ENCODE peak calls at places on chromosomes 2 and 18, in nine cellular contexts. One of them, this sample, is unnamed.

GRCh38 chr2:48112911-48113687 is 206.8 kb upstream of the FBXO11 start:
- DNase-seq in T-cell: no peak
- DNase-seq in chondrocyte: no peak
- DNase-seq in NCI-H1417: no peak
- DNase-seq in SK-MEL-5: no peak
- DNase-seq in central memory CD4-positive, alpha-beta T cell: no peak
- DNase-seq in GOT3: no peak
- DNase-seq in activated CD8-positive, alpha-beta memory T cell treated with anti-CD3 and anti-CD28 coated beads, Interleukin-2, amount 50 U/mL, for 48 hours: no peak
- DNase-seq in Right ventricle myocardium superior: no peak
- DNase-seq in this sample: no peak

GRCh38 chr2:200300650-200301314 is 5.7 kb upstream of the SPATS2L start:
- DNase-seq in chondrocyte: no peak
- DNase-seq in NCI-H1417: no peak
- DNase-seq in Right ventricle myocardium superior: peak
- DNase-seq in GOT3: no peak
- DNase-seq in SK-MEL-5: no peak
- DNase-seq in activated CD8-positive, alpha-beta memory T cell treated with anti-CD3 and anti-CD28 coated beads, Interleukin-2, amount 50 U/mL, for 48 hours: no peak
- DNase-seq in central memory CD4-positive, alpha-beta T cell: no peak
- DNase-seq in T-cell: no peak
- DNase-seq in this sample: no peak

GRCh38 chr2:53536583-53537361 is 230.8 kb upstream of the CHAC2 start:
- DNase-seq in T-cell: no peak
- DNase-seq in Right ventricle myocardium superior: no peak
- DNase-seq in activated CD8-positive, alpha-beta memory T cell treated with anti-CD3 and anti-CD28 coated beads, Interleukin-2, amount 50 U/mL, for 48 hours: no peak
- DNase-seq in GOT3: no peak
- DNase-seq in NCI-H1417: no peak
- DNase-seq in chondrocyte: no peak
- DNase-seq in SK-MEL-5: no peak
- DNase-seq in central memory CD4-positive, alpha-beta T cell: no peak
- DNase-seq in this sample: no peak

GRCh38 chr18:79718126-79718525 is 38.5 kb downstream of the CTDP1 start:
- DNase-seq in SK-MEL-5: no peak
- DNase-seq in chondrocyte: no peak
- DNase-seq in NCI-H1417: no peak
- DNase-seq in Right ventricle myocardium superior: peak
- DNase-seq in GOT3: no peak
- DNase-seq in activated CD8-positive, alpha-beta memory T cell treated with anti-CD3 and anti-CD28 coated beads, Interleukin-2, amount 50 U/mL, for 48 hours: no peak
- DNase-seq in central memory CD4-positive, alpha-beta T cell: no peak
- DNase-seq in T-cell: no peak
- DNase-seq in this sample: no peak

GRCh38 chr2:39266139-39266805 is 22.5 kb upstream of the CDKL4 start:
- DNase-seq in Right ventricle myocardium superior: no peak
- DNase-seq in NCI-H1417: no peak
- DNase-seq in activated CD8-positive, alpha-beta memory T cell treated with anti-CD3 and anti-CD28 coated beads, Interleukin-2, amount 50 U/mL, for 48 hours: no peak
- DNase-seq in GOT3: no peak
- DNase-seq in central memory CD4-positive, alpha-beta T cell: peak
- DNase-seq in chondrocyte: no peak
- DNase-seq in T-cell: no peak
- DNase-seq in SK-MEL-5: no peak
- DNase-seq in this sample: no peak

GRCh38 chr2:46339676-46340459 is 42.7 kb downstream of the EPAS1 start:
- DNase-seq in activated CD8-positive, alpha-beta memory T cell treated with anti-CD3 and anti-CD28 coated beads, Interleukin-2, amount 50 U/mL, for 48 hours: no peak
- DNase-seq in T-cell: no peak
- DNase-seq in GOT3: no peak
- DNase-seq in chondrocyte: no peak
- DNase-seq in SK-MEL-5: no peak
- DNase-seq in NCI-H1417: no peak
- DNase-seq in Right ventricle myocardium superior: peak
- DNase-seq in central memory CD4-positive, alpha-beta T cell: no peak
- DNase-seq in this sample: no peak

GRCh38 chr18:8797206-8797605 is 91.8 kb downstream of the MTCL1 start:
- DNase-seq in GOT3: no peak
- DNase-seq in Right ventricle myocardium superior: no peak
- DNase-seq in central memory CD4-positive, alpha-beta T cell: no peak
- DNase-seq in chondrocyte: no peak
- DNase-seq in T-cell: no peak
- DNase-seq in NCI-H1417: no peak
- DNase-seq in SK-MEL-5: peak
- DNase-seq in activated CD8-positive, alpha-beta memory T cell treated with anti-CD3 and anti-CD28 coated beads, Interleukin-2, amount 50 U/mL, for 48 hours: no peak
- DNase-seq in this sample: no peak

GRCh38 chr2:158573739-158574138 is 117.0 kb downstream of the PKP4 start:
- DNase-seq in SK-MEL-5: no peak
- DNase-seq in activated CD8-positive, alpha-beta memory T cell treated with anti-CD3 and anti-CD28 coated beads, Interleukin-2, amount 50 U/mL, for 48 hours: no peak
- DNase-seq in NCI-H1417: no peak
- DNase-seq in T-cell: no peak
- DNase-seq in GOT3: no peak
- DNase-seq in chondrocyte: peak
- DNase-seq in central memory CD4-positive, alpha-beta T cell: no peak
- DNase-seq in Right ventricle myocardium superior: no peak
- DNase-seq in this sample: no peak

GRCh38 chr2:119307419-119308140 is 59.1 kb downstream of the C2orf76 start:
- DNase-seq in chondrocyte: no peak
- DNase-seq in activated CD8-positive, alpha-beta memory T cell treated with anti-CD3 and anti-CD28 coated beads, Interleukin-2, amount 50 U/mL, for 48 hours: no peak
- DNase-seq in GOT3: no peak
- DNase-seq in T-cell: no peak
- DNase-seq in SK-MEL-5: no peak
- DNase-seq in central memory CD4-positive, alpha-beta T cell: no peak
- DNase-seq in Right ventricle myocardium superior: no peak
- DNase-seq in NCI-H1417: no peak
- DNase-seq in this sample: no peak

GRCh38 chr18:33839452-33840225 is 261.6 kb downstream of the ASXL3 start:
- DNase-seq in GOT3: no peak
- DNase-seq in T-cell: no peak
- DNase-seq in central memory CD4-positive, alpha-beta T cell: no peak
- DNase-seq in NCI-H1417: peak
- DNase-seq in Right ventricle myocardium superior: no peak
- DNase-seq in SK-MEL-5: peak
- DNase-seq in chondrocyte: no peak
- DNase-seq in activated CD8-positive, alpha-beta memory T cell treated with anti-CD3 and anti-CD28 coated beads, Interleukin-2, amount 50 U/mL, for 48 hours: no peak
- DNase-seq in this sample: no peak

This sample was measured in psoas muscle.